ENCODE peak calls at places on chromosomes 12 and 14, in ten cellular contexts. G, B, J, I, N, R, L, F, U and D are unnamed samples.

GRCh38 chr12:209246-209645 is 4.7 kb downstream of the SLC6A12 start:
- DNase-seq in U (no peak), L (no peak), F (no peak), I (no peak), N (no peak), J (no peak), G (no peak), B (no peak), R (no peak), D (no peak)

GRCh38 chr14:74207943-74208342 is 31.3 kb upstream of the VSX2 start:
- DNase-seq in B (no peak), F (no peak), G (no peak), U (no peak), J (no peak), N (no peak), L (peak; percentile 86), I (no peak), R (no peak), D (no peak)

GRCh38 chr14:54807428-54807827 is 95.2 kb downstream of the GCH1 start:
- DNase-seq in I (no peak), J (no peak), U (no peak), N (no peak), F (no peak), G (no peak), L (no peak), R (no peak), B (no peak), D (no peak)

GRCh38 chr12:93746572-93747168 is 69.5 kb downstream of the CRADD start:
- DNase-seq in U (no peak), B (no peak), N (no peak), F (no peak), G (no peak), I (no peak), J (no peak), L (no peak), R (no peak), D (no peak)

GRCh38 chr12:92199846-92200576 is 54.4 kb upstream of the BTG1 start:
- DNase-seq in U (no peak), G (peak; percentile 6), J (no peak), B (no peak), F (no peak), N (no peak), R (no peak), L (no peak), I (no peak), D (no peak)

GRCh38 chr12:112183591-112184021 is 58.2 kb downstream of the TRAFD1 start:
- DNase-seq in B (no peak), R (no peak), L (no peak), I (no peak), U (no peak), G (no peak), F (no peak), N (no peak), J (no peak), D (peak; percentile 36)

GRCh38 chr12:113647048-113647447 is 175.4 kb upstream of the LHX5 start:
- DNase-seq in U (no peak), B (no peak), J (no peak), G (no peak), R (no peak), F (no peak), I (no peak), L (peak; percentile 51), N (no peak), D (no peak)

GRCh38 chr14:37865719-37866549 is 270.5 kb downstream of the TTC6 start:
- DNase-seq in I (no peak), N (no peak), G (no peak), B (no peak), J (no peak), U (no peak), F (no peak), L (no peak), R (no peak), D (no peak)

GRCh38 chr12:31246470-31246850 is 79.5 kb downstream of the SINHCAF start:
- DNase-seq in I (no peak), L (no peak), J (no peak), G (no peak), B (no peak), U (no peak), N (no peak), F (no peak), R (no peak), D (no peak)

DNA sequence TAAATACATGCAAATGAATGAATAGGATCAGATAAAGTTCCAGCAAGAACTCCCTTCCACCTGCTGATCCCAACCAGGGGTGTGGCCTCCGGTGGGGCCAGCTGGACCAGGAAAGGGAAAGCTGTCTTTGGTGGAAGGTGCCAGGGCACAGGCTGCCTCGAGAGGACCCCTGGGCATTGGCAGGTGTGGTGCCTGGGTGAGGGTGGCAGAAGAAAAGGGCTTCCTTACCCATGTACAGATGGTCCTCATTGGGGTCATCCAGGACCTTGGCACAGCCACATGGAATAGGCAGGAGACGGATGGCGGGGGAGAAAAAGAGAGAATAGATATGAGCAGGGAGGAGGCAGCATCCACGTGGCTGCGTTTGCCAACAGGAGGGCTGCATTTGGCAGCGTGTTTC is 36.4 kb downstream of the CAMKK2 start:
- DNase-seq in N (no peak), L (no peak), J (no peak), R (no peak), U (no peak), F (no peak), I (no peak), G (no peak), B (no peak), D (no peak)
- H3K36me3 ChIP-seq in N (peaks cover 3% of the 10 kb centered on the region), L (no peaks in the 10 kb centered on the region), J (peaks cover 15% of the 10 kb centered on the region), R (peaks cover 39% of the 10 kb centered on the region), U (peaks cover 91% of the 10 kb centered on the region), F (no peaks in the 10 kb centered on the region), I (peaks cover 62% of the 10 kb centered on the region), G (peaks cover 43% of the 10 kb centered on the region), B (peaks cover 22% of the 10 kb centered on the region), D (peaks cover 53% of the 10 kb centered on the region)

DNA sequence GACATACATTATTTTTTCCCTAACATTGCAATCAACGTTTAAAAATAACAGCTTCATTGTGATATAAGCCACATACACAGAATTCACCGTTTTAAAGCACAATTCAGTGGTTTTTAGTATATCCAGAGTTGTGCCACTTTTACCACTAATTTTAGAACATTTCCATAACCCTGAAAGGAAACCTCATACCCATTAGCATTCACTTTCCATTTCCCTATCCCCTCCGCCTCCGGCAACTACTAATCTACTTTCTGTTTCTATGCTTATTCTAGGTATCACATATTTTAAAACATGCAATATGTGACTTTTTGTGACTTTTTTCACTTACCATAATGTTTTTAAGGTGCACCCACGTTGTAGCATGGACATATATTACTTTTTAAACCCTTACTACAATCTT is 55.6 kb upstream of the ISM2 start:
- DNase-seq in J (no peak), L (no peak), I (no peak), N (no peak), B (no peak), G (no peak), F (no peak), U (no peak), R (no peak), D (no peak)
- H3K36me3 ChIP-seq in J (peaks cover 9% of the 10 kb centered on the region), L (peaks cover 12% of the 10 kb centered on the region), I (peaks cover 12% of the 10 kb centered on the region), N (peaks cover 3% of the 10 kb centered on the region), B (peaks cover 3% of the 10 kb centered on the region), G (peaks cover 22% of the 10 kb centered on the region), F (no peaks in the 10 kb centered on the region), U (peaks cover 80% of the 10 kb centered on the region), R (peaks cover 18% of the 10 kb centered on the region), D (peaks cover 36% of the 10 kb centered on the region)

GRCh38 chr14:99426796-99427346 is 53.8 kb downstream of the SETD3 start:
- DNase-seq in N (no peak), F (no peak), B (no peak), R (no peak), L (no peak), U (no peak), I (no peak), G (no peak), J (no peak), D (no peak)

GRCh38 chr14:99424306-99424877 is 56.3 kb downstream of the SETD3 start:
- DNase-seq in J (no peak), R (no peak), I (no peak), B (no peak), F (no peak), U (no peak), N (no peak), L (peak; percentile 39), G (no peak), D (no peak)

GRCh38 chr14:99427632-99428315 is 52.9 kb downstream of the SETD3 start:
- DNase-seq in I (no peak), L (no peak), U (no peak), J (no peak), B (no peak), R (no peak), N (no peak), G (peak; percentile 56), F (no peak), D (no peak)

GRCh38 chr14:99425272-99425681 is 55.4 kb downstream of the SETD3 start:
- DNase-seq in I (no peak), L (no peak), N (peak; percentile 19), G (no peak), R (no peak), B (no peak), J (peak; percentile 51), U (peak; percentile 90), F (no peak), D (peak; percentile 84)

GRCh38 chr14:99426265-99426664 is 54.4 kb downstream of the SETD3 start:
- DNase-seq in L (no peak), I (no peak), U (no peak), N (no peak), R (no peak), J (no peak), G (no peak), F (no peak), B (no peak), D (no peak)
- H3K36me3 ChIP-seq in L (peaks cover 14% of the 10 kb centered on the region), I (no peaks in the 10 kb centered on the region), U (peaks cover 26% of the 10 kb centered on the region), N (no peaks in the 10 kb centered on the region), R (peaks cover 9% of the 10 kb centered on the region), J (peaks cover 11% of the 10 kb centered on the region), G (peaks cover 6% of the 10 kb centered on the region), F (no peaks in the 10 kb centered on the region), B (peaks cover 8% of the 10 kb centered on the region), D (no peaks in the 10 kb centered on the region)

DNA sequence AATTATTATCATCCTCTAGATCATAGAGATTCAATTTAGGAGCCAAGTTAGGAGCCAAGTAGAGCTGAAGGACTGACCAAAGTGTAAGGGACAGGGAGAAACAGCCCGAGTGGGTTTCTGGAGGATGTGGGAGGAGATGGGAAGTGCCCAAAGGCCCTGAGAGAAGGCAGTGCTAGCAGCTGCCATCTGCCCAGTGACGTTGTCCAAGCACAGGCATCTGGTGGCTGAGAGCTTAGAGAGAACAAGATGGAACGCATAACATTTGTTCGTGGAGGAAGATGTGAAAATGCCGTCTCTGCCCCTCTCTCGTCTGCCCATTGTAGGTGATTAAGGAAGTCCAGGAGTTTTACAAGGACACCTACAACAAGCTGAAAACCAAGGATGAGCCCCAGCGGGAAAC is 34.7 kb downstream of the CD9 start:
- DNase-seq in U (no peak), J (no peak), G (no peak), L (no peak), R (no peak), I (no peak), B (no peak), N (no peak), F (no peak), D (no peak)
- H3K36me3 ChIP-seq in U (peaks cover 73% of the 10 kb centered on the region), J (no peaks in the 10 kb centered on the region), G (peaks cover 18% of the 10 kb centered on the region), L (peaks cover 34% of the 10 kb centered on the region), R (peaks cover 38% of the 10 kb centered on the region), I (peaks cover 4% of the 10 kb centered on the region), B (no peaks in the 10 kb centered on the region), N (no peaks in the 10 kb centered on the region), F (no peaks in the 10 kb centered on the region), D (peaks cover 23% of the 10 kb centered on the region)